ENCODE peak calls at places on chromosomes 2 and 18, in seven cellular contexts. G, N, T, K, D, U and Q are unnamed samples.

GRCh38 chr2:138485019-138485418 is 16.6 kb upstream of the SPOPL start:
- DNase-seq in G (no peak), N (no peak), T (no peak), K (no peak), D (no peak), U (no peak), Q (no peak)

GRCh38 chr18:78618726-78619125 is 360.9 kb upstream of the SALL3 start:
- DNase-seq in G (no peak), N (no peak), T (no peak), K (no peak), D (no peak), U (no peak), Q (no peak)

GRCh38 chr2:36556847-36557246 is 41.1 kb downstream of the FEZ2 start:
- DNase-seq in G (no peak), N (no peak), T (no peak), K (no peak), D (no peak), U (no peak), Q (no peak)

GRCh38 chr2:149901231-149901859 is 313.8 kb upstream of the MMADHC start:
- DNase-seq in G (no peak), N (no peak), T (no peak), K (peak), D (no peak), U (no peak), Q (no peak)

GRCh38 chr2:101089419-101089818 is 61.8 kb downstream of the TBC1D8 start:
- DNase-seq in G (no peak), N (no peak), T (no peak), K (no peak), D (no peak), U (no peak), Q (no peak)

GRCh38 chr2:98379311-98380202 is 33.3 kb downstream of the CNGA3 start:
- DNase-seq in G (peak), N (no peak), T (no peak), K (no peak), D (no peak), U (no peak), Q (no peak)

GRCh38 chr18:48943333-48943732 is 7.4 kb downstream of the SMAD7 start:
- DNase-seq in G (no peak), N (no peak), T (no peak), K (no peak), D (no peak), U (no peak), Q (no peak)

GRCh38 chr2:128053331-128053730 is 25.5 kb upstream of the SAP130 start:
- DNase-seq in G (no peak), N (no peak), T (no peak), K (no peak), D (no peak), U (no peak), Q (no peak)

GRCh38 chr2:147331790-147332419 is 512.9 kb upstream of the ACVR2A start:
- DNase-seq in G (peak), N (no peak), T (peak), K (peak), D (no peak), U (no peak), Q (no peak)

GRCh38 chr2:34012728-34013302 is 413.7 kb upstream of the FAM98A start:
- DNase-seq in G (peak), N (peak), T (no peak), K (peak), D (no peak), U (no peak), Q (no peak)

GRCh38 chr2:201964631-201965206 is 68.9 kb upstream of the FZD7 start:
- DNase-seq in G (no peak), N (no peak), T (peak), K (no peak), D (peak), U (no peak), Q (no peak)